ENCODE peak calls at places on chromosomes 12 and 14, in nine cellular contexts. One of them, this sample, is unnamed.

GRCh38 chr14:53871947-53872346 is 84.7 kb downstream of the BMP4 start:
- DNase-seq in endodermal cell: no peak
- DNase-seq in DMS 273 treated with DMSO at 0.1 percent for 48 hours: no peak
- DNase-seq in stimulated activated CD8-positive, alpha-beta memory T cell treated with anti-CD3 and anti-CD28 coated beads, Interleukin-4, amount 100 ng/mL, for 4 hours: no peak
- DNase-seq in stomach: no peak
- DNase-seq in A172: no peak
- DNase-seq in hypothalamus: no peak
- DNase-seq in Calu3: no peak
- DNase-seq in A673: no peak
- DNase-seq in this sample: no peak

GRCh38 chr12:78671295-78671694 is 193.3 kb upstream of the SYT1 start:
- DNase-seq in endodermal cell: no peak
- DNase-seq in DMS 273 treated with DMSO at 0.1 percent for 48 hours: no peak
- DNase-seq in stimulated activated CD8-positive, alpha-beta memory T cell treated with anti-CD3 and anti-CD28 coated beads, Interleukin-4, amount 100 ng/mL, for 4 hours: no peak
- DNase-seq in stomach: no peak
- DNase-seq in A172: peak
- DNase-seq in hypothalamus: no peak
- DNase-seq in Calu3: peak
- DNase-seq in A673: peak
- DNase-seq in this sample: no peak

GRCh38 chr12:23895792-23896218 is 53.7 kb downstream of the SOX5 start:
- DNase-seq in endodermal cell: peak
- DNase-seq in DMS 273 treated with DMSO at 0.1 percent for 48 hours: no peak
- DNase-seq in stimulated activated CD8-positive, alpha-beta memory T cell treated with anti-CD3 and anti-CD28 coated beads, Interleukin-4, amount 100 ng/mL, for 4 hours: no peak
- DNase-seq in stomach: no peak
- DNase-seq in A172: no peak
- DNase-seq in hypothalamus: peak
- DNase-seq in Calu3: no peak
- DNase-seq in A673: no peak
- DNase-seq in this sample: no peak

GRCh38 chr14:54116972-54117371 is 160.3 kb upstream of the BMP4 start:
- DNase-seq in endodermal cell: no peak
- DNase-seq in DMS 273 treated with DMSO at 0.1 percent for 48 hours: no peak
- DNase-seq in stimulated activated CD8-positive, alpha-beta memory T cell treated with anti-CD3 and anti-CD28 coated beads, Interleukin-4, amount 100 ng/mL, for 4 hours: no peak
- DNase-seq in stomach: no peak
- DNase-seq in A172: peak
- DNase-seq in hypothalamus: no peak
- DNase-seq in Calu3: no peak
- DNase-seq in A673: no peak
- DNase-seq in this sample: no peak

GRCh38 chr14:100764716-100765115 is 38.0 kb downstream of the DLK1 start:
- DNase-seq in endodermal cell: no peak
- DNase-seq in DMS 273 treated with DMSO at 0.1 percent for 48 hours: no peak
- DNase-seq in stimulated activated CD8-positive, alpha-beta memory T cell treated with anti-CD3 and anti-CD28 coated beads, Interleukin-4, amount 100 ng/mL, for 4 hours: no peak
- DNase-seq in stomach: no peak
- DNase-seq in A172: no peak
- DNase-seq in hypothalamus: no peak
- DNase-seq in Calu3: no peak
- DNase-seq in A673: no peak
- DNase-seq in this sample: no peak

GRCh38 chr12:26732010-26732908 is 100.7 kb downstream of the ITPR2 start:
- DNase-seq in endodermal cell: no peak
- DNase-seq in DMS 273 treated with DMSO at 0.1 percent for 48 hours: no peak
- DNase-seq in stimulated activated CD8-positive, alpha-beta memory T cell treated with anti-CD3 and anti-CD28 coated beads, Interleukin-4, amount 100 ng/mL, for 4 hours: no peak
- DNase-seq in stomach: no peak
- DNase-seq in A172: no peak
- DNase-seq in hypothalamus: no peak
- DNase-seq in Calu3: no peak
- DNase-seq in A673: no peak
- DNase-seq in this sample: no peak

GRCh38 chr12:52521581-52522266 is 1.5 kb upstream of the KRT5 start:
- DNase-seq in endodermal cell: peak
- DNase-seq in DMS 273 treated with DMSO at 0.1 percent for 48 hours: no peak
- DNase-seq in stimulated activated CD8-positive, alpha-beta memory T cell treated with anti-CD3 and anti-CD28 coated beads, Interleukin-4, amount 100 ng/mL, for 4 hours: no peak
- DNase-seq in stomach: no peak
- DNase-seq in A172: no peak
- DNase-seq in hypothalamus: no peak
- DNase-seq in Calu3: no peak
- DNase-seq in A673: no peak
- DNase-seq in this sample: peak

GRCh38 chr12:104372048-104372720 is 68.6 kb downstream of the EID3 start:
- DNase-seq in endodermal cell: peak
- DNase-seq in DMS 273 treated with DMSO at 0.1 percent for 48 hours: no peak
- DNase-seq in stimulated activated CD8-positive, alpha-beta memory T cell treated with anti-CD3 and anti-CD28 coated beads, Interleukin-4, amount 100 ng/mL, for 4 hours: no peak
- DNase-seq in stomach: no peak
- DNase-seq in A172: peak
- DNase-seq in hypothalamus: no peak
- DNase-seq in Calu3: no peak
- DNase-seq in A673: no peak
- DNase-seq in this sample: no peak

This sample was measured in mucosa of gallbladder.